ENCODE peak calls at places on chromosomes 12 and 14, in four cellular contexts. C is GM04504, G is EL, N is renal cortical epithelial cell. J is an unnamed sample.

GRCh38 chr14:98548071-98548686 is 723.8 kb downstream of the BCL11B start:
- DNase-seq in C (no peak), G (no peak), N (no peak), J (no peak)

GRCh38 chr12:29672580-29672979 is 111.2 kb downstream of the TMTC1 start:
- DNase-seq in C (no peak), G (no peak), N (no peak), J (no peak)

GRCh38 chr14:98018626-98019025 is 1221.4 kb downstream of the VRK1 start:
- DNase-seq in C (no peak), G (no peak), N (no peak), J (no peak)

GRCh38 chr14:71720978-71721624 is 211.1 kb upstream of the RGS6 start:
- DNase-seq in C (no peak), G (peak; percentile 80), N (peak; percentile 67), J (peak; percentile 76)

GRCh38 chr12:4829793-4830162 is 79.9 kb upstream of the KCNA1 start:
- DNase-seq in C (no peak), G (no peak), N (no peak), J (no peak)

GRCh38 chr14:54893151-54893760 is 9.4 kb downstream of the GCH1 start:
- DNase-seq in C (no peak), G (peak; percentile 76), N (peak; percentile 69), J (peak; percentile 56)

GRCh38 chr14:70257526-70257925 is 68.8 kb upstream of the SLC8A3 start:
- DNase-seq in C (no peak), G (peak; percentile 11), N (no peak), J (no peak)

GRCh38 chr14:104595116-104595675 is 9.4 kb downstream of the TMEM179 start:
- DNase-seq in C (no peak), G (no peak), N (no peak), J (no peak)

GRCh38 chr14:93748208-93749080 is 39.8 kb downstream of the PRIMA1 start:
- DNase-seq in C (no peak), G (no peak), N (no peak), J (no peak)

GRCh38 chr14:101537286-101537685 is 24.0 kb upstream of the DIO3 start:
- DNase-seq in C (no peak), G (no peak), N (no peak), J (no peak)

GRCh38 chr12:92968201-92968813 is 39.2 kb upstream of the EEA1 start:
- DNase-seq in C (no peak), G (peak; percentile 26), N (peak; percentile 25), J (no peak)

GRCh38 chr12:55831407-55831880 is 2.1 kb upstream of the DNAJC14 start:
- DNase-seq in C (no peak), G (no peak), N (no peak), J (no peak)

GRCh38 chr12:66679441-66680069 is 679 bp upstream of the GRIP1 start:
- DNase-seq in C (no peak), G (no peak), N (no peak), J (no peak)

GRCh38 chr12:129186952-129187351 is 333.7 kb downstream of the GLT1D1 start:
- DNase-seq in C (no peak), G (no peak), N (no peak), J (no peak)

GRCh38 chr14:37595809-37596595 is 573 bp downstream of the TTC6 start:
- DNase-seq in C (no peak), G (peak; percentile 39), N (peak; percentile 63), J (no peak)

GRCh38 chr14:59254911-59255545 is 66.6 kb downstream of the DAAM1 start:
- DNase-seq in C (no peak), G (no peak), N (no peak), J (no peak)

GRCh38 chr14:104120281-104120741 is 18.1 kb upstream of the KIF26A start:
- DNase-seq in C (no peak), G (no peak), N (no peak), J (no peak)

GRCh38 chr12:110807640-110808039 is 39.1 kb upstream of the CCDC63 start:
- DNase-seq in C (no peak), G (no peak), N (no peak), J (no peak)

GRCh38 chr12:41577995-41578394 is 389.9 kb downstream of the PDZRN4 start:
- DNase-seq in C (no peak), G (no peak), N (no peak), J (no peak)

GRCh38 chr14:96016761-96017160 is 22.4 kb upstream of the C14orf132 start:
- DNase-seq in C (no peak), G (no peak), N (no peak), J (no peak)

GRCh38 chr12:5478081-5478706 is 46.3 kb downstream of the NTF3 start:
- DNase-seq in C (no peak), G (no peak), N (no peak), J (no peak)

GRCh38 chr14:99873653-99874052 is 80.4 kb downstream of the EML1 start:
- DNase-seq in C (no peak), G (no peak), N (no peak), J (no peak)

GRCh38 chr14:104981699-104982541 is 3.7 kb upstream of the CLBA1 start:
- DNase-seq in C (no peak), G (no peak), N (no peak), J (no peak)

GRCh38 chr12:46970636-46971035 is 108.8 kb upstream of the PCED1B start:
- DNase-seq in C (no peak), G (no peak), N (no peak), J (no peak)

GRCh38 chr12:94265521-94265920 is 117.1 kb downstream of the PLXNC1 start:
- DNase-seq in C (no peak), G (no peak), N (no peak), J (no peak)

GRCh38 chr12:111152581-111152980 is 216.3 kb downstream of the PHETA1 start:
- DNase-seq in C (no peak), G (no peak), N (no peak), J (no peak)

GRCh38 chr14:59904184-59904583 is 15.8 kb upstream of the LRRC9 start:
- DNase-seq in C (no peak), G (no peak), N (no peak), J (no peak)

GRCh38 chr12:113088037-113088436 is 31.5 kb downstream of the DTX1 start:
- DNase-seq in C (no peak), G (no peak), N (no peak), J (no peak)

J was measured in adrenal gland.